ENCODE peak calls at places on chromosomes 4 and X, in four cellular contexts. Q is hepatocyte, A is spleen, D is uterus. C is an unnamed sample.
A peak's percentile ranks its signal among the peaks of the same experiment; 100 is the strongest.

GRCh38 chrX:111098874-111099273 is 2.9 kb downstream of the PAK3 start:
- DNase-seq in Q (peak; percentile 77), A (peak; percentile 86), D (peak; percentile 31), C (peak; percentile 50)

GRCh38 chr4:102263024-102263787 is 82.1 kb downstream of the SLC39A8 start:
- DNase-seq in D (no peak), A (no peak), Q (peak; percentile 60), C (peak; percentile 56)

GRCh38 chrX:36963069-36963808 is 44.9 kb upstream of the FAM47C start:
- DNase-seq in A (no peak), Q (no peak), D (no peak), C (no peak)

GRCh38 chr4:128951316-128951715 is 141.8 kb downstream of the JADE1 start:
- DNase-seq in Q (no peak), A (no peak), D (no peak), C (peak; percentile 48)

GRCh38 chr4:103498161-103499070 is 221.4 kb downstream of the TACR3 start:
- DNase-seq in D (no peak), Q (peak; percentile 35), A (peak; percentile 33), C (no peak)

GRCh38 chr4:94332983-94333590 is 9.5 kb downstream of the HPGDS start:
- DNase-seq in Q (peak; percentile 23), A (no peak), D (no peak), C (no peak)

GRCh38 chrX:38514014-38514854 is 47.1 kb upstream of the TSPAN7 start:
- DNase-seq in Q (no peak), A (no peak), D (no peak), C (no peak)

GRCh38 chr4:42519803-42520417 is 122.6 kb downstream of the SHISA3 start:
- DNase-seq in D (peak; percentile 21), A (no peak), Q (peak; percentile 76), C (peak; percentile 63)

GRCh38 chrX:71175531-71175930 is 30.9 kb downstream of the NLGN3 start:
- DNase-seq in A (no peak), D (no peak), Q (no peak), C (no peak)

GRCh38 chr4:95388911-95389310 is 159.9 kb downstream of the UNC5C start:
- DNase-seq in A (no peak), Q (no peak), D (no peak), C (no peak)

GRCh38 chr4:54802336-54802735 is 144.6 kb downstream of the KIT start:
- DNase-seq in Q (no peak), A (no peak), D (no peak), C (no peak)

GRCh38 chr4:125266901-125267601 is 47.7 kb upstream of the FAT4 start:
- DNase-seq in D (no peak), Q (peak; percentile 4), A (no peak), C (no peak)

GRCh38 chr4:1873776-1874175 is 2.6 kb downstream of the NSD2 start:
- DNase-seq in D (no peak), Q (no peak), A (no peak), C (no peak)

GRCh38 chr4:38056024-38056685 is 96.0 kb downstream of the PTTG2 start:
- DNase-seq in D (no peak), A (no peak), Q (no peak), C (no peak)

GRCh38 chr4:20194079-20195013 is 57.4 kb upstream of the SLIT2 start:
- DNase-seq in D (no peak), A (no peak), Q (no peak), C (peak; percentile 77)

GRCh38 chrX:44974462-44974861 is 101.5 kb downstream of the KDM6A start:
- DNase-seq in D (no peak), Q (no peak), A (no peak), C (no peak)

GRCh38 chr4:183876268-183876934 is 28.7 kb upstream of the STOX2 start:
- DNase-seq in A (no peak), Q (peak; percentile 70), D (peak; percentile 74), C (peak; percentile 57)

GRCh38 chr4:149605601-149606378 is 209.9 kb downstream of the IQCM start:
- DNase-seq in A (no peak), D (no peak), Q (no peak), C (no peak)

GRCh38 chr4:56871357-56871993 is 36.2 kb upstream of the REST start:
- DNase-seq in A (no peak), Q (peak; percentile 11), D (no peak), C (no peak)
- H3K4me3 ChIP-seq in A (peak overlapping the region; percentile 10), Q (no peak overlapping the region), D (no peak overlapping the region), C (no peak overlapping the region)

GRCh38 chrX:24643116-24643515 is 4.0 kb downstream of the PCYT1B start:
- DNase-seq in Q (no peak), D (no peak), A (no peak), C (no peak)

GRCh38 chrX:24651783-24652182 is 4.6 kb upstream of the PCYT1B start:
- DNase-seq in Q (no peak), D (no peak), A (no peak), C (no peak)

GRCh38 chrX:24647257-24648058 is at the start of gene PCYT1B:
- DNase-seq in Q (peak; percentile 86), D (peak; percentile 64), A (peak; percentile 82), C (peak; percentile 81)

DNA sequence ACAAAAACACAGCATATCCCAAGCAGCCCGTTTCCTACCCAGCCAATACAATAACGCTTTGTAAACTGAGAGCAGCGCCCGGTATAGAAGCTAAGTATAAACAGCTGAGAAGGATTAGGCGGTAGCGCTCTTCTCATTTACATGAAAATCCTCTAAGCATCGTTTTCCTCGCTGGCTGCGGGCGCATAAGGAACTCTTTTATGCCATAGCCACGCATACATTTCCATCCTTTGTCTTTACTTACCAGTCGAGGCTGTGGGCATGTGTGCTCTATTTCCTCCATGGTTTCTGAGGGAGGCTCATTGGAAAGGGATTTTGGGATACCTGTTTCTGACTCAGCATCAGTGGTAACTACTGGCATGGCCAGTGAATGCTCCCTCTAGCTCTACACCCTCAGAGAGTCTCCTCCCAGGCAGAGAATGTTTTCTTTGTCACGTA is 383 bp downstream of the PCYT1B start:
- DNase-seq in Q (peak; percentile 28), D (no peak), A (no peak), C (peak; percentile 65)
- H3K4me3 ChIP-seq in Q (peak overlapping the region; percentile 15), D (peak overlapping the region; percentile 5), A (peak overlapping the region; percentile 56), C (peak overlapping the region; percentile 26)

GRCh38 chrX:139692506-139692849 is 15.5 kb downstream of the MCF2 start:
- DNase-seq in A (no peak), Q (no peak), D (no peak), C (no peak)
- H3K4me3 ChIP-seq in A (peak overlapping the region; percentile 60), Q (no peak overlapping the region), D (no peak overlapping the region), C (peak overlapping the region; percentile 31)

DNA sequence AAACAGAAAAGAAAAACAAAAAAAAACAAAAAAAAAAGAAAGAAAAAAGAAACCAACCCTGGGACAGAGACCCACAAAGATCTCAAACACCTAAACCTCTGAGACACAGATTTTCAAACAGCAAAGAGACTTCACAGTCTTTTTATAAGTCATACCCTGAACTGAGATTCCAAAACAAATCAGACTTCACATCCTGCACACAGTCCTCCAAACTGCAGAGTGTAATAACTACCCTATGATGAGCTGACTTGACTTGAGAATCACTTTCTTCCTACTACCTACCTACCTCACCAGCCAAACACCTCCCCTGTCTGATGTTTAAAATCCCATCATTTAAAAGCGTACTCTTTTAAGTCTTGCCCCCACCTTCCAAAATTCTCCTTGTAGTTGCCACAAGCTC is 25.2 kb upstream of the GLOD5 start:
- DNase-seq in D (no peak), A (no peak), Q (no peak), C (no peak)
- H3K4me3 ChIP-seq in D (no peak overlapping the region), A (peak overlapping the region; percentile 73), Q (no peak overlapping the region), C (peak overlapping the region; percentile 53)

DNA sequence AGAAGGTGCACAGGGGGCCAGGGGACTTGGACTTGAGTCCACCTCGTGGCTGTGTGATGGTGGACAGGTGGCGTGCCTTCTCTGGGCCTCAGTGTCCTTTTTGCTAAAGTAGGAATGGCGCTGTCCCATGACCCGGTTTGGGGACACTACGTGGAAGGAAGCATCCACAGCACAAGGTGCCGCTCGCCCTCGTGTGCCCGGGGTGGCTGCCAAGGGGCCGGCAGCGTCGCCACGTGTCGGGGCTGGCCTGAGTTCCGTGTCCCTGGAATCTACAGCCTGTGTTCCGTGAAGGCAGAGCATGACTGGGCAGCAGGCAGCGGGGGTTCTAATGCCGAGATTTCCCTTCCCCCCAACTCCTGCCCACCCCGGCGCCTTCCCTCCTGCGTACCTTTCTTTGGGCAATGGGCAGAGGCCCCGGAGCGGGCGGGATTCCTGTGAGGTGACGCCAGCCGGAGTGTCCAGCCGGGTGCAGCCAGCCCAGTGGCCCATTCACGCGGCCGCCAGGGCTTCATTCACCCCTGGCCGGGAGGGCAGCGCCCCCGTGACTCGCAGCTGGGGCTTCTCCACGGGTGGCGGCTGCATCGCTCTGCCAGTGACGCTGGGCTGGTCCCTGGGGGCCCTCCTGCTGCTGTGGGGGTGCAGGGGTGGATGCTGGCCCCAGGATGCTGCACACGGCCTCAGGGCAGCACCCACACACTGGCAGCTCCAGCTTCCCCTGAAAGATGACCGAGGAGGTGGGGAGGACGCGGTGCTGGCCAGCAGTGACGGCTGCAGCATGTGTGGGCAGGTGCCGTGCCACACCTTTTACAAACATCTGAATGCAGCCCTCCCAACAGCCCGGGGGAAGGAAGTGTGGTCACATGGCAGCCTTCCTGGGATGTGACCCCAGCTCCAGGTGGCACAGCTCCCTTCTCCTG is 21.2 kb downstream of the DOK7 start:
- DNase-seq in Q (peak; percentile 52), A (peak; percentile 91), D (no peak), C (no peak)
- H3K4me3 ChIP-seq in Q (no peak overlapping the region), A (peak overlapping the region; percentile 61), D (no peak overlapping the region), C (no peak overlapping the region)

DNA sequence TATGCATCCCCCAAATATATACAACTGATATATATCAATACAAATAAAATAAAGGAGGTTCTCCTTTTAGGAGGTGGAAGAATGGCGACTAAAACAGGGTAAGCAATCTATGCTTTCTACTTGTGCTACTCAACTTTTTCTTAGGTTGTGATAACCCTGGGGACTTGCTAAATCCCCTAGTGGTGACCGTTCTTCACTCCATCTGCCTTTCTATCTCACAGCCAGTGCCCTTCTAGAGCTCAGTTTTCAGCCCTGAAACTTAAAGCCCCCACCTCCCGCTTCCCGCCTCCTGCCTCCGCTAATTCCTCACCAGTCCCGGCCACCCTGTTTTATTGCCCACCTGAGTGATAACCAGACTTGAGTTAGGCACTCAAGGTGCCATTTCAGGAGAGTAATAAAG is 15.5 kb upstream of the ESX1 start:
- DNase-seq in A (no peak), Q (no peak), D (no peak), C (no peak)
- H3K4me3 ChIP-seq in A (no peak overlapping the region), Q (no peak overlapping the region), D (no peak overlapping the region), C (no peak overlapping the region)

DNA sequence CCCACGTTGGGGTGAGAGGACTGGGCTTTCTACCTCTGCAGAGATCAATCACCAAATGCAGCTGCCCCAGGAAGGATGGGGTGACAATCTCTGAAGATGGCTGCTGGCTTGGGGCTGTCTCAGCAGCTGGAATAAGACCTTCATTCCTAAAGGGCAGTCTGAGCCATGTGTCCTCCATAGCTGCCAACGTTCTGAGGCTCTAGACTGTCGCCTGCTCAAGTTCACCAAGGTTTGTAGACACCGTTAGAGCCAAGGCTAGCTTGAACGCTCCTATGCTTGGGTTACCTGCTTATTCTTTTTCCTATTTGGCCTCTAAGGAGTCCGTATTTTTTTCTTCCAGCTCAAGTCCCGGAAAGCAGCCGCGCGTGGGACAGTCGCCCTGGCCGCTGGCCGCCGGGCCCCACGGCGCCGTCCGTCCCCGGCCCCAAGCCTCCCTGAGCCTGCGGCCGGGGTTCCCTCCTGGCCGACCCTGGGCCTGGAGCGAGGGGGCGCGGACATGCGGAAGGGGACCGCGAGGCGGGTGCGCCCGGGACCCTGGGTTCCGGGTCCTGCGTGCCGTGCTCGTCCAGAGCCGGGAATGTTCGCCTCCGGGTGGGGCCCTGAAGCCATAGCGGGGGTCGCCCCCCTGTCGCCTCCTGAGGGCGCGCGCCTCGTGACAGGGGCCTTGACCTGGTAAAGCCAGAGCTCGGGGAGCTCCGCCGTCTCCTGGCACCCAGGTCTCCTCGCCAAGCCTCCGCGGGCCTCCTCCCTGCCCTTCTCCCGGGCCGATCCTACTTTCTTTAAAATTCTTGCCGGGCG is 23.3 kb downstream of the MRFAP1 start:
- DNase-seq in Q (no peak), D (no peak), A (peak; percentile 77), C (no peak)
- H3K4me3 ChIP-seq in Q (no peak overlapping the region), D (peak overlapping the region; percentile 26), A (peak overlapping the region; percentile 57), C (no peak overlapping the region)

GRCh38 chr4:112516401-112517066 is 554 bp upstream of the NEUROG2 start:
- DNase-seq in Q (no peak), D (no peak), A (no peak), C (no peak)
- H3K4me3 ChIP-seq in Q (no peak overlapping the region), D (no peak overlapping the region), A (peak overlapping the region; percentile 75), C (peak overlapping the region; percentile 51)

GRCh38 chr4:77073106-77073858 is 2.5 kb downstream of the CCNI start:
- DNase-seq in A (no peak), Q (peak; percentile 11), D (no peak), C (no peak)
- H3K4me3 ChIP-seq in A (peak overlapping the region; percentile 89), Q (peak overlapping the region; percentile 82), D (peak overlapping the region; percentile 8), C (peak overlapping the region; percentile 86)